ENCODE peak calls at places on chromosomes 11 and 22, in six cellular contexts. One of them, this sample, is unnamed.

GRCh38 chr11:86251285-86251830 is 6.8 kb downstream of the EED start:
- DNase-seq in small intestine: no peak
- DNase-seq in M059J: no peak
- DNase-seq in fibroblast of mammary gland: peak; percentile 9
- DNase-seq in foreskin melanocyte: peak; percentile 46
- DNase-seq in AG09309: no peak
- DNase-seq in this sample: no peak

GRCh38 chr11:70133771-70134170 is 55.7 kb downstream of the ANO1 start:
- DNase-seq in foreskin melanocyte: no peak
- DNase-seq in AG09309: no peak
- DNase-seq in M059J: no peak
- DNase-seq in fibroblast of mammary gland: no peak
- DNase-seq in small intestine: no peak
- DNase-seq in this sample: no peak

GRCh38 chr11:9397746-9398680 is 13.6 kb downstream of the IPO7 start:
- DNase-seq in foreskin melanocyte: peak; percentile 46
- DNase-seq in fibroblast of mammary gland: no peak
- DNase-seq in AG09309: no peak
- DNase-seq in small intestine: no peak
- DNase-seq in M059J: no peak
- DNase-seq in this sample: no peak

GRCh38 chr11:68206211-68206610 is 6.9 kb downstream of the KMT5B start:
- DNase-seq in fibroblast of mammary gland: peak; percentile 72
- DNase-seq in foreskin melanocyte: peak; percentile 57
- DNase-seq in small intestine: peak; percentile 77
- DNase-seq in AG09309: no peak
- DNase-seq in M059J: peak; percentile 68
- DNase-seq in this sample: no peak

GRCh38 chr22:26326803-26327202 is 102.3 kb upstream of the ASPHD2 start:
- DNase-seq in small intestine: no peak
- DNase-seq in foreskin melanocyte: no peak
- DNase-seq in AG09309: no peak
- DNase-seq in fibroblast of mammary gland: no peak
- DNase-seq in M059J: no peak
- DNase-seq in this sample: peak; percentile 15

GRCh38 chr22:41876275-41876674 is 38.6 kb downstream of the SHISA8 start:
- DNase-seq in fibroblast of mammary gland: peak; percentile 39
- DNase-seq in small intestine: no peak
- DNase-seq in AG09309: no peak
- DNase-seq in foreskin melanocyte: no peak
- DNase-seq in M059J: no peak
- DNase-seq in this sample: no peak

GRCh38 chr11:125062196-125062930 is 742 bp upstream of the SLC37A2 start:
- DNase-seq in M059J: no peak
- DNase-seq in small intestine: peak; percentile 18
- DNase-seq in foreskin melanocyte: no peak
- DNase-seq in AG09309: no peak
- DNase-seq in fibroblast of mammary gland: no peak
- DNase-seq in this sample: no peak

GRCh38 chr11:108654994-108655631 is 9.8 kb upstream of the DDX10 start:
- DNase-seq in fibroblast of mammary gland: peak; percentile 66
- DNase-seq in small intestine: peak; percentile 41
- DNase-seq in foreskin melanocyte: peak; percentile 36
- DNase-seq in M059J: peak; percentile 67
- DNase-seq in AG09309: no peak
- DNase-seq in this sample: peak; percentile 47

GRCh38 chr11:108647701-108648527 is 17.0 kb upstream of the DDX10 start:
- DNase-seq in foreskin melanocyte: peak; percentile 88
- DNase-seq in M059J: peak; percentile 93
- DNase-seq in small intestine: peak; percentile 72
- DNase-seq in AG09309: no peak
- DNase-seq in fibroblast of mammary gland: peak; percentile 83
- DNase-seq in this sample: peak; percentile 71

GRCh38 chr11:10348650-10349280 is 43.9 kb downstream of the ADM start:
- DNase-seq in M059J: peak; percentile 79
- DNase-seq in AG09309: no peak
- DNase-seq in fibroblast of mammary gland: peak; percentile 81
- DNase-seq in foreskin melanocyte: no peak
- DNase-seq in small intestine: no peak
- DNase-seq in this sample: no peak

This sample was measured in transverse colon.